ENCODE peak calls at places on chromosomes 3 and 15, in nine cellular contexts. A, Q, M, W, K, V, P, S and D are unnamed samples.

GRCh38 chr15:85356276-85356675 is 24.1 kb upstream of the AKAP13 start:
- DNase-seq in Q (no peak), W (no peak), M (no peak), V (peak; percentile 49), A (no peak), S (no peak), K (no peak), P (no peak), D (no peak)

GRCh38 chr15:56241374-56242085 is 2.1 kb downstream of the RFX7 start:
- DNase-seq in S (no peak), W (no peak), Q (no peak), V (no peak), K (peak; percentile 8), M (no peak), P (no peak), A (no peak), D (no peak)

GRCh38 chr15:63826513-63826912 is 7.2 kb downstream of the HERC1 start:
- DNase-seq in Q (peak; percentile 49), M (no peak), S (no peak), K (peak; percentile 9), W (no peak), V (no peak), P (no peak), A (no peak), D (no peak)

GRCh38 chr15:31758126-31758525 is 272.2 kb upstream of the CHRNA7 start:
- DNase-seq in V (no peak), K (peak; percentile 84), Q (no peak), P (no peak), A (peak; percentile 56), S (no peak), M (no peak), W (no peak), D (no peak)

GRCh38 chr3:194195611-194196010 is 59.7 kb downstream of the HES1 start:
- DNase-seq in Q (no peak), A (no peak), P (no peak), V (no peak), K (no peak), W (no peak), S (no peak), M (no peak), D (no peak)

GRCh38 chr3:174330303-174330702 is 528.8 kb upstream of the NAALADL2 start:
- DNase-seq in Q (no peak), M (peak; percentile 60), A (no peak), S (no peak), P (no peak), V (peak; percentile 99), W (no peak), K (peak; percentile 46), D (no peak)

GRCh38 chr3:135918600-135918999 is 46.9 kb upstream of the PPP2R3A start:
- DNase-seq in W (no peak), K (peak; percentile 52), Q (no peak), P (no peak), A (peak; percentile 17), M (no peak), V (no peak), S (no peak), D (no peak)

GRCh38 chr15:84749111-84749991 is 959 bp downstream of the ZNF592 start:
- DNase-seq in K (peak; percentile 26), S (peak; percentile 61), V (no peak), P (no peak), Q (peak; percentile 45), M (no peak), W (no peak), A (peak; percentile 70), D (no peak)

GRCh38 chr3:127970966-127971592 is 56.0 kb downstream of the KBTBD12 start:
- DNase-seq in A (peak; percentile 86), M (no peak), Q (peak; percentile 9), P (no peak), K (peak; percentile 66), V (peak; percentile 11), W (no peak), S (no peak), D (no peak)

GRCh38 chr3:196502775-196503181 is 790 bp downstream of the RNF168 start:
- DNase-seq in S (peak; percentile 73), W (no peak), K (peak; percentile 90), P (no peak), A (peak; percentile 68), M (peak; percentile 62), V (peak; percentile 81), Q (peak; percentile 73), D (peak; percentile 45)

GRCh38 chr15:35519536-35520149 is 26.3 kb downstream of the DPH6 start:
- DNase-seq in K (peak; percentile 64), W (peak; percentile 55), Q (peak; percentile 32), V (no peak), P (no peak), S (no peak), A (peak; percentile 71), M (no peak), D (no peak)

GRCh38 chr15:77515613-77516012 is 94.9 kb downstream of the HMG20A start:
- DNase-seq in K (no peak), M (no peak), S (no peak), A (no peak), P (no peak), Q (no peak), V (no peak), W (no peak), D (no peak)

GRCh38 chr15:43143203-43143941 is 10.0 kb downstream of the TMEM62 start:
- DNase-seq in M (no peak), S (no peak), V (no peak), K (no peak), P (no peak), W (no peak), Q (no peak), A (no peak), D (no peak)

GRCh38 chr3:108184824-108185223 is 37.4 kb downstream of the IFT57 start:
- DNase-seq in M (no peak), K (no peak), W (no peak), S (no peak), A (no peak), V (no peak), P (no peak), Q (no peak), D (no peak)

GRCh38 chr3:119293761-119294401 is at the start of gene ARHGAP31:
- DNase-seq in P (peak; percentile 66), K (peak; percentile 51), Q (peak; percentile 92), W (peak; percentile 64), S (peak; percentile 88), M (no peak), A (peak; percentile 78), V (no peak), D (peak; percentile 71)

GRCh38 chr15:62658498-62658897 is 384.0 kb upstream of the TPM1 start:
- DNase-seq in A (no peak), M (no peak), Q (no peak), P (no peak), V (no peak), W (no peak), K (peak; percentile 32), S (no peak), D (no peak)

GRCh38 chr3:31132132-31132769 is 237.8 kb upstream of the GADL1 start:
- DNase-seq in P (no peak), Q (peak; percentile 41), K (peak; percentile 65), M (no peak), A (peak; percentile 63), S (no peak), W (no peak), V (no peak), D (no peak)

GRCh38 chr15:80242132-80242769 is 9.8 kb downstream of the CTXND1 start:
- DNase-seq in W (no peak), V (peak; percentile 43), Q (no peak), A (peak; percentile 64), P (no peak), S (no peak), K (peak; percentile 51), M (no peak), D (no peak)

GRCh38 chr15:63752075-63752684 is 81.6 kb downstream of the HERC1 start:
- DNase-seq in K (peak; percentile 68), S (no peak), V (peak; percentile 40), P (no peak), Q (peak; percentile 54), A (peak; percentile 68), M (peak; percentile 11), W (peak; percentile 24), D (no peak)

GRCh38 chr3:23275061-23275460 is 71.9 kb downstream of the UBE2E2 start:
- DNase-seq in M (no peak), A (peak; percentile 6), S (no peak), K (no peak), V (no peak), Q (no peak), P (no peak), W (no peak), D (no peak)

GRCh38 chr15:85543741-85544155 is 163.3 kb downstream of the AKAP13 start:
- DNase-seq in A (peak; percentile 30), S (peak; percentile 40), W (no peak), Q (peak; percentile 24), K (no peak), M (no peak), V (no peak), P (no peak), D (no peak)

GRCh38 chr15:73374599-73374998 is 5.8 kb upstream of the HCN4 start:
- DNase-seq in V (no peak), M (no peak), W (no peak), S (no peak), K (no peak), Q (no peak), P (no peak), A (no peak), D (no peak)

GRCh38 chr3:13891492-13892073 is 11.7 kb upstream of the WNT7A start:
- DNase-seq in Q (no peak), A (peak; percentile 48), S (peak; percentile 29), P (no peak), M (no peak), W (no peak), V (no peak), K (peak; percentile 29), D (no peak)